ENCODE peak calls at places on chromosomes 2 and 18, in nine cellular contexts. M is Peyer's patch, H is adipocyte, X is tibial nerve, J is psoas muscle, Y is astrocyte of the spinal cord, A is heart right ventricle, G is coronary artery, C is GM12865. U is an unnamed sample.

GRCh38 chr2:233082934-233083755 is 23.0 kb downstream of the INPP5D start:
- DNase-seq in M (peak), H (no peak), X (no peak), J (no peak), Y (no peak), A (no peak), G (peak), C (peak), U (no peak)

GRCh38 chr2:98560256-98560771 is 48.0 kb downstream of the COA5 start:
- DNase-seq in M (no peak), H (peak), X (no peak), J (no peak), Y (peak), A (peak), G (no peak), C (peak), U (peak)

GRCh38 chr18:26215247-26215970 is 10.8 kb upstream of the TAF4B start:
- DNase-seq in M (peak), H (no peak), X (no peak), J (no peak), Y (no peak), A (no peak), G (no peak), C (peak), U (no peak)

GRCh38 chr2:120771111-120771555 is 35.5 kb downstream of the GLI2 start:
- DNase-seq in M (no peak), H (no peak), X (no peak), J (peak), Y (no peak), A (no peak), G (no peak), C (no peak), U (no peak)

GRCh38 chr2:25976884-25977741 is 5.2 kb downstream of the KIF3C start:
- DNase-seq in M (no peak), H (peak), X (no peak), J (no peak), Y (peak), A (no peak), G (no peak), C (no peak), U (peak)

GRCh38 chr2:200486529-200486928 is 23.3 kb downstream of the KCTD18 start:
- DNase-seq in M (no peak), H (peak), X (no peak), J (no peak), Y (peak), A (no peak), G (no peak), C (no peak), U (peak)

GRCh38 chr2:41896186-41896846 is 151.5 kb upstream of the PKDCC start:
- DNase-seq in M (peak), H (no peak), X (no peak), J (no peak), Y (no peak), A (no peak), G (no peak), C (peak), U (no peak)

GRCh38 chr18:33837191-33837590 is 259.2 kb downstream of the ASXL3 start:
- DNase-seq in M (no peak), H (no peak), X (no peak), J (no peak), Y (no peak), A (no peak), G (no peak), C (no peak), U (peak)

GRCh38 chr2:205758498-205758897 is 76.2 kb downstream of the NRP2 start:
- DNase-seq in M (no peak), H (no peak), X (no peak), J (no peak), Y (no peak), A (no peak), G (no peak), C (no peak), U (no peak)

GRCh38 chr2:9538000-9538507 is 17.6 kb downstream of the ADAM17 start:
- DNase-seq in M (no peak), H (peak), X (no peak), J (no peak), Y (peak), A (no peak), G (no peak), C (peak), U (peak)

GRCh38 chr2:46703588-46703987 is 212.0 kb downstream of the MCFD2 start:
- DNase-seq in M (no peak), H (no peak), X (no peak), J (no peak), Y (no peak), A (no peak), G (no peak), C (peak), U (no peak)

GRCh38 chr2:120702061-120702460 is 33.6 kb upstream of the GLI2 start:
- DNase-seq in M (no peak), H (no peak), X (no peak), J (no peak), Y (no peak), A (no peak), G (no peak), C (no peak), U (no peak)

GRCh38 chr2:165691615-165692014 is 102.4 kb downstream of the GALNT3 start:
- DNase-seq in M (no peak), H (peak), X (no peak), J (no peak), Y (peak), A (peak), G (no peak), C (no peak), U (no peak)

GRCh38 chr2:88638743-88639142 is 11.5 kb upstream of the EIF2AK3 start:
- DNase-seq in M (no peak), H (no peak), X (no peak), J (no peak), Y (no peak), A (no peak), G (no peak), C (no peak), U (peak)

GRCh38 chr2:120858361-120858760 is 122.7 kb downstream of the GLI2 start:
- DNase-seq in M (no peak), H (no peak), X (no peak), J (no peak), Y (no peak), A (no peak), G (no peak), C (no peak), U (no peak)

GRCh38 chr2:17621781-17622180 is 81.3 kb downstream of the VSNL1 start:
- DNase-seq in M (no peak), H (no peak), X (no peak), J (no peak), Y (peak), A (no peak), G (no peak), C (no peak), U (peak)

GRCh38 chr2:160096414-160096813 is 34.0 kb upstream of the PLA2R1 start:
- DNase-seq in M (no peak), H (no peak), X (no peak), J (no peak), Y (no peak), A (no peak), G (no peak), C (peak), U (peak)

GRCh38 chr2:174544156-174544555 is 53.4 kb downstream of the WIPF1 start:
- DNase-seq in M (no peak), H (no peak), X (no peak), J (no peak), Y (no peak), A (no peak), G (no peak), C (no peak), U (no peak)

GRCh38 chr18:21598726-21599584 is 1.5 kb downstream of the ESCO1 start:
- DNase-seq in M (no peak), H (no peak), X (no peak), J (no peak), Y (no peak), A (no peak), G (no peak), C (peak), U (peak)

GRCh38 chr18:21597616-21598015 is 2.9 kb downstream of the ESCO1 start:
- DNase-seq in M (no peak), H (no peak), X (no peak), J (no peak), Y (no peak), A (no peak), G (no peak), C (no peak), U (no peak)

GRCh38 chr18:21600526-21601410 is at the start of gene ESCO1:
- DNase-seq in M (peak), H (peak), X (peak), J (peak), Y (peak), A (peak), G (peak), C (peak), U (peak)

GRCh38 chr18:21602302-21602592 is 1.7 kb upstream of the ESCO1 start:
- DNase-seq in M (peak), H (no peak), X (no peak), J (no peak), Y (no peak), A (no peak), G (no peak), C (peak), U (no peak)

GRCh38 chr18:21599585-21600525 is 649 bp downstream of the ESCO1 start:
- DNase-seq in M (peak), H (peak), X (no peak), J (peak), Y (peak), A (no peak), G (no peak), C (peak), U (peak)
- H3K4me3 ChIP-seq in M (peak), H (peak), X (peak), J (peak), Y (peak), A (peak), G (peak), C (peak), U (peak)

DNA sequence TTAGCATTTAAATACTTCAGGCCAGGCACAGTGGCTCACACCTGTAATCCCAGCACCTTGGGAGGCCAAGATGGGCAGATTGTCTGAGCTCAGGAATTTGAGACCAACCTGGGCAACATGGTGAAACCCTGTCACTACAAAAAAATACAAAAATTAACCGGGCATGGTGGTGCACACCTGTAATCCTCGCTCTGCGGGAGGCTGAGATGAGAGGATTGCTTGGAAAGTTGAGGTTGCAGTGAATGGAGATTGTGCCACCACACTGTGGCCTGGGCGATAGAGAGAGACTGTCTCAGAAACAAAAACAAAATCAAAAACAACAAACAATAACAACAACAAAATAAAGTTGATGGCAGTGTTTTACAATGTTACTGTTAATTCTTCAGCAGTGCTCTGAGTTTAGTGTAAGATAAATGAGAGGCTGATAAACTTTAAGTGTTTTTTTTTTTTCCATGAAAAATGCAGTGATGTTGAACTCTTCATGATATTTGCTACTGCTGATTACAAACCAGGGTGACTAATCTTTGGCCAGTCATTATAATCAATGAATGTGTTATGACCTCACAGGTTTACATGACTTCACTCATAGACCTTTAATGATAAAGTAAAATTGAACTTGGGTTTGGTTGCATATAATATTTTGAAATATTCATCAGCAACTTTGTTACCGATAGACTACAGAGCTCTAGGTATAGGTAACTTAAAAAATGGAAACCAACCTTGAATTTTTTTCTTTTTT is 2.5 kb downstream of the ITGAV start:
- DNase-seq in M (no peak), H (no peak), X (no peak), J (no peak), Y (no peak), A (no peak), G (no peak), C (no peak), U (peak)
- H3K4me3 ChIP-seq in M (no peak), H (peak), X (no peak), J (peak), Y (peak), A (peak), G (peak), C (no peak), U (no peak)

DNA sequence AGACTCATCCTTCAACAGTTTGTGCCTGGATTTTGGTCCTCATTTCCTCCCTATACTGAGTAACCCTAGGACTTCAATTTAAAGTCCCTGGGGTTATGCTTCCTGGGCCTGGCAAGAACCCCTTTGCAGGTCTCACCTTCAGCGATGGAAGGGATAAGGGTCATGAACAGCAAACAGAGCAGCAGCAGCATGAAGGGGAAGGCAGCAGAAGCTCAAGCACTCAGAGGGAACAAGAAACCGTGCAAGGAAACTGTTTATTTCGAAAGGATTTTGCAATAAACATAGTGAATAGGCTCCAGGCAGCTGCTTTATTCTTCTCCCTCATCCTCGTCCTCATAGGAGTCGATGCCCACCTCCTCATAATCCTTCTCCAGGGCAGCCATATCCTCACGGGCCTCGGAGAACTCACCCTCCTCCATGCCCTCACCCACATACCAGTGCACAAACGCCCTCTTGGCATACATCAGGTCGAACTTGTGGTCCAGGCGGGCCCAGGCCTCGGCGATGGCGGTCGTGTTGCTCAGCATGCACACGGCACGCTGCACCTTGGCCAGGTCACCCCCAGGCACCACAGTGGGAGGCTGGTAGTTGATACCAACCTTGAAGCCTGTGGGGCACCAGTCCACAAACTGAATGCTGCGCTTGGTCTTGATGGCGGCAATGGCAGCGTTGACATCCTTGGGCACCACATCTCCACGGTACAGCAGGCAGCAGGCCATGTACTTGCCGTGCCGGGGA is 2.8 kb upstream of the TUBA4B start:
- DNase-seq in M (no peak), H (peak), X (no peak), J (no peak), Y (no peak), A (no peak), G (no peak), C (no peak), U (no peak)
- H3K4me3 ChIP-seq in M (peak), H (peak), X (peak), J (peak), Y (no peak), A (no peak), G (peak), C (peak), U (peak)

DNA sequence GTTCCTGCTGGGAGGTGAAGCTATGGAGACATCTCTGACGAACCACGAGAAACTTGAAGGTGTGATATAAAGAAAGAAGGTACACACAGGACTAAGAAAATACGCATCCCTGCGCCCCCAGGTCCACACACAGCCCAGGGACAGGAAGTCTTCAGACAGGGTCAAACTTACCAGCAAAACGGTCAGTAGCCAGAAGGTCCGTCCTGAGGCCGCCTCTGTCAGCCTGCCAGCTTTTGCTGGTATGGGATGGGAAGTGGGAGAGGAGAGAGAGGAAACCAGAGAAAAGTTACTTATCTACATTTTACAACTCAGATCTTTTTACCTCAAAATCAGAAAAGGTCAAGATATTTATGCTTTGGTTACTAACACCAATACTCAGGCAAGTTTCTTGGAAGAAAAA is 47.2 kb downstream of the HDLBP start:
- DNase-seq in M (no peak), H (no peak), X (no peak), J (no peak), Y (no peak), A (no peak), G (no peak), C (no peak), U (no peak)
- H3K4me3 ChIP-seq in M (no peak), H (peak), X (no peak), J (no peak), Y (no peak), A (no peak), G (no peak), C (no peak), U (no peak)

GRCh38 chr2:219498280-219499057 is at the start of gene GMPPA:
- DNase-seq in M (peak), H (peak), X (peak), J (peak), Y (peak), A (peak), G (peak), C (peak), U (peak)

GRCh38 chr2:219496247-219496646 is 2.4 kb upstream of the GMPPA start:
- DNase-seq in M (no peak), H (no peak), X (no peak), J (no peak), Y (no peak), A (no peak), G (no peak), C (no peak), U (no peak)

GRCh38 chr2:219497495-219498279 is 1.0 kb upstream of the GMPPA start:
- DNase-seq in M (peak), H (peak), X (peak), J (peak), Y (peak), A (peak), G (peak), C (peak), U (peak)

GRCh38 chr2:219495531-219496122 is 3.1 kb upstream of the GMPPA start:
- DNase-seq in M (peak), H (peak), X (no peak), J (peak), Y (peak), A (peak), G (peak), C (peak), U (peak)

GRCh38 chr2:219496781-219497494 is 1.8 kb upstream of the GMPPA start:
- DNase-seq in M (peak), H (no peak), X (no peak), J (peak), Y (peak), A (no peak), G (no peak), C (no peak), U (peak)
- H3K4me3 ChIP-seq in M (no peak), H (peak), X (peak), J (peak), Y (peak), A (peak), G (peak), C (no peak), U (no peak)

GRCh38 chr2:105803337-105803736 is 58.6 kb downstream of the NCK2 start:
- DNase-seq in M (no peak), H (no peak), X (no peak), J (no peak), Y (no peak), A (no peak), G (no peak), C (peak), U (peak)
- H3K4me3 ChIP-seq in M (no peak), H (no peak), X (no peak), J (no peak), Y (no peak), A (no peak), G (no peak), C (peak), U (no peak)

GRCh38 chr2:144516981-144517824 is 2.7 kb downstream of the ZEB2 start:
- DNase-seq in M (peak), H (peak), X (no peak), J (peak), Y (peak), A (peak), G (peak), C (peak), U (peak)

GRCh38 chr2:144519934-144520717 is at the start of gene ZEB2:
- DNase-seq in M (peak), H (peak), X (no peak), J (peak), Y (peak), A (peak), G (peak), C (peak), U (no peak)

GRCh38 chr2:144519597-144519933 is 354 bp downstream of the ZEB2 start:
- DNase-seq in M (no peak), H (no peak), X (no peak), J (no peak), Y (no peak), A (no peak), G (no peak), C (no peak), U (no peak)

GRCh38 chr2:144517825-144518699 is 1.9 kb downstream of the ZEB2 start:
- DNase-seq in M (no peak), H (peak), X (no peak), J (no peak), Y (peak), A (no peak), G (no peak), C (no peak), U (no peak)

DNA sequence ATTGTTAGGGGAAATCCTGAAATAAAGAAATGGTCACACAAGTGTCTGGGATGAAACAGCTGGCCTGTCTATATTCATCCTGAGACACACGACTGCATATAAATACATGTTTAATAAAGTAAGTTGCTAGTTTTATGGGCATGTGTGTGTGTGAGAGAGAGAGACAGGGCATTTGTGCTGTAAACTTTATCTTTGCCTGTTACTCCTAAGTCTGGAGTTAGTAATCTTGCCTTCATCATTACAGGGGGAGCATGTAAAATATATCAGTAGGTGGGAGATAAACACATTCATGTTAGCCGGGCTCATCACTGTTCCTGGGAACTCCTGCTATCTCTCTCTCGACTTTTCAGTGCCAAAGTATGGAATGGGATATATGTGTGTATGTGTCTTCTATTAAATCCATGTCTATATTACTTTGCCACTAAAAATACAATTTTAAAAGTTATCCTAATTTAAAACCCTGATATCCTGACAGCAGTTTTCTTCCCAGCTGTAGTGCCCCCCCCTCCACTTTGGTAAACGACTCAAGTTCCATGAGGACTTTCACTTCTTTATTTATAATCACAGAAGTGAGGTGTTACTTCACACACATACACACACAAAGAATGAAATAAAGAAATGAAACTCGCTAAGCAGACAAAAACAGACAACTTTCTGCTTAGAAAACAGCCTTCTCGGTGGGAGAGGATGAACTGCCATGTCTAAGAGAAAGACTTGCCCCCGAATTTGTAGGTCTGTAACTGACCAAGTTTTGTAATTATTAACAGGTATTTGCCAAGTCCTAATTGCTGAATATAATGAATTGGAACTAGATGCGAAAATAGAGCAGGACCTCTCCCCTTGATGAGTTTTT is 949 bp downstream of the ZEB2 start:
- DNase-seq in M (peak), H (peak), X (no peak), J (no peak), Y (peak), A (no peak), G (no peak), C (peak), U (no peak)
- H3K4me3 ChIP-seq in M (peak), H (peak), X (peak), J (peak), Y (peak), A (peak), G (peak), C (no peak), U (no peak)

GRCh38 chr2:101801496-101801895 is 104.0 kb downstream of the MAP4K4 start:
- DNase-seq in M (no peak), H (no peak), X (no peak), J (no peak), Y (no peak), A (no peak), G (no peak), C (no peak), U (no peak)
- H3K4me3 ChIP-seq in M (no peak), H (no peak), X (no peak), J (no peak), Y (no peak), A (no peak), G (no peak), C (no peak), U (no peak)